ENCODE peak calls at places on chromosomes 6 and 20, in seven cellular contexts. X is A549, L is heart left ventricle, T is stomach, F is K562, Z is tibial nerve, H is erythroblast. O is an unnamed sample.

GRCh38 chr6:79702701-79703100 is 71.6 kb downstream of the SH3BGRL2 start:
- DNase-seq in X (no peak), L (no peak), T (no peak), F (no peak), Z (no peak), H (no peak), O (no peak)

GRCh38 chr6:44303842-44304241 is 9.3 kb downstream of the AARS2 start:
- DNase-seq in X (no peak), L (no peak), T (no peak), F (no peak), Z (no peak), H (no peak), O (no peak)

GRCh38 chr6:38767555-38767954 is 52.4 kb downstream of the DNAH8 start:
- DNase-seq in X (no peak), L (no peak), T (no peak), F (no peak), Z (no peak), H (no peak), O (no peak)

GRCh38 chr20:21166801-21167200 is 40.9 kb downstream of the KIZ start:
- DNase-seq in X (no peak), L (no peak), T (no peak), F (no peak), Z (no peak), H (no peak), O (no peak)

GRCh38 chr20:58716476-58717277 is 24.1 kb downstream of the NPEPL1 start:
- DNase-seq in X (no peak), L (no peak), T (peak; percentile 24), F (no peak), Z (no peak), H (no peak), O (no peak)

GRCh38 chr20:29878281-29878741 is 1379.2 kb upstream of the DEFB115 start:
- DNase-seq in X (peak; percentile 69), L (no peak), T (peak; percentile 26), F (peak; percentile 37), Z (no peak), H (no peak), O (peak; percentile 20)

GRCh38 chr20:59932616-59933295 is 681 bp downstream of the SYCP2 start:
- DNase-seq in X (no peak), L (no peak), T (no peak), F (no peak), Z (no peak), H (no peak), O (no peak)

GRCh38 chr20:21156266-21156665 is 30.4 kb downstream of the KIZ start:
- DNase-seq in X (no peak), L (no peak), T (no peak), F (no peak), Z (no peak), H (no peak), O (no peak)

GRCh38 chr6:52728394-52728793 is 34.9 kb downstream of the GSTA2 start:
- DNase-seq in X (no peak), L (no peak), T (peak; percentile 41), F (no peak), Z (no peak), H (no peak), O (no peak)

GRCh38 chr6:113560908-113561307 is 296.2 kb upstream of the MARCKS start:
- DNase-seq in X (peak; percentile 16), L (no peak), T (no peak), F (no peak), Z (no peak), H (no peak), O (peak; percentile 4)

GRCh38 chr6:130008236-130008873 is 10.0 kb upstream of the L3MBTL3 start:
- DNase-seq in X (no peak), L (no peak), T (no peak), F (no peak), Z (no peak), H (no peak), O (no peak)

DNA sequence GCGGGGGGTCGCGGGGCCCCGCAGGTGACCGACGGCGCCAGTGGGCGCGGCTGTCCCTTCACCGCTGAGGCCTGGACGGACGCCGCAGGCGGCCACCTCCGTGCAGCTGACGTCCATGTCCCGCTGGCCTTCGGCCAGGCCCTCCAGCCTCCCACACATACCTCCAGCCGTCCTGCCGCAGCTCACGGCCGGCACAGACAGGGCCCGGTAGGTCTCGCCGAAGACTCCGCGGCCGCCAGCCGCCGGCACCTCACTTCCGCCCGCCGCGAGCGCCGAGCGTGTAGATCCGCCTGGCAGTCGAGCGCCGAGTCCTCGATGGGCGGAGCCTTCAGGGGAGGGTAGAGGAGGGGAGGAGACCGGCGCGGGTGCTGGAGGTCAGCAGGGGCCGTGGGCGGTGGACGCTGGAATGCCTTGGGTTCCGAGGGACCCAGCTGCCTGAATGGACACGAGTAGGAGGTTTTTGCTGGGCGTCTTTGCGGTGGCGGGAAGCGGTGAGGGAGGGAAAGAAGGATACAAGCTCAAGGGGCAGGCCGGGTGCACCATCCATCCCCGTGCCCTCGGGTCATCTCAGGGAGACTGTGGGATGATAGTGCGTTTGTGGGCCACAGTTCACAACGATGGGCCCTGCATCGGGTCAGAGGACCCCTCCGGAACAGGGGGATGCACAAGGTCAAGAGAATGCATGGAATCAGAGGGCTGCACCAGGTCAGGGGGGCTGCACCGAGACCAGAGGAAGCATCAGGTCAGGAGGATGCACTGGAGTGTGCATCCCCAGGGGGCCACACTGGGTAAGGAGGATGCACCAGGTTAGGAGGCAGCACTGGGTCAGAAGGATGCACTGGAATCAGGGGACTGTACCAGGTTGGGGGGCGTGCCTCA is at the start of gene EXOC2:
- DNase-seq in X (peak; percentile 80), L (peak; percentile 91), T (peak; percentile 86), F (peak; percentile 93), Z (peak; percentile 66), H (peak; percentile 89), O (peak; percentile 77)
- TF ChIP-seq POLR2A in X (peak; percentile 69), L (peak; percentile 63), T (no peak), F (peak; percentile 81), Z (peak; percentile 9), H (peak; percentile 77), O (peak; percentile 70)

GRCh38 chr6:42783177-42783875 is 1.5 kb downstream of the BICRAL start:
- DNase-seq in X (peak; percentile 70), L (peak; percentile 75), T (peak; percentile 78), F (peak; percentile 81), Z (peak; percentile 65), H (peak; percentile 94), O (peak; percentile 40)
- TF ChIP-seq POLR2A in X (peak; percentile 23), L (no peak), T (no peak), F (peak; percentile 81), Z (peak; percentile 8), H (peak; percentile 85), O (peak; percentile 51)

DNA sequence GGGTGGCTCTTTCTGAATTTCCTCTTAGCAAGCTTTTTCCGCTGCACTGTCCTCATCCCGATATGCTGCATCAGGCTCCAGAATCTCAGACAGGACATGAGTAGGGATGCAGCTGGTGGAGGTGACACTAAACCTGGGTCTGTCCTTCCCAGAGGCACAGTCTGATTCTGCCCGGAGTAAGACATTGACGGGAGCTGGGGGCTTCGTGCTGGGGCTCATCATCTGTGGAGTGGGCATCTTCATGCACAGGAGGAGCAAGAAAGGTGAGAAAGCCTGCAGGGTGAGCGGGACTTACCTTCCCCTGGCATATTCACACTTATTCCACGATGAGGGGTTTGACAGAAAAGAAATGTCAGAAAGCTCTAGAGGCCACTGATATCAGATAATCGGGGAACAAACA is 9.8 kb downstream of the HLA-DPB1 start:
- DNase-seq in X (no peak), L (no peak), T (no peak), F (no peak), Z (no peak), H (no peak), O (no peak)
- TF ChIP-seq POLR2A in X (no peak), L (no peak), T (no peak), F (no peak), Z (no peak), H (no peak), O (no peak)

GRCh38 chr20:50467618-50468373 is 42.4 kb upstream of the PTPN1 start:
- DNase-seq in X (peak; percentile 75), L (no peak), T (peak; percentile 36), F (peak; percentile 81), Z (no peak), H (peak; percentile 62), O (peak; percentile 38)

GRCh38 chr20:50464725-50465650 is 45.2 kb upstream of the PTPN1 start:
- DNase-seq in X (no peak), L (no peak), T (no peak), F (no peak), Z (no peak), H (no peak), O (no peak)

GRCh38 chr20:50460608-50461268 is 49.4 kb upstream of the PTPN1 start:
- DNase-seq in X (peak; percentile 86), L (peak; percentile 89), T (peak; percentile 93), F (peak; percentile 86), Z (peak; percentile 89), H (peak; percentile 86), O (peak; percentile 73)

GRCh38 chr20:50462093-50462685 is 48.0 kb upstream of the PTPN1 start:
- DNase-seq in X (no peak), L (no peak), T (no peak), F (no peak), Z (no peak), H (no peak), O (no peak)

DNA sequence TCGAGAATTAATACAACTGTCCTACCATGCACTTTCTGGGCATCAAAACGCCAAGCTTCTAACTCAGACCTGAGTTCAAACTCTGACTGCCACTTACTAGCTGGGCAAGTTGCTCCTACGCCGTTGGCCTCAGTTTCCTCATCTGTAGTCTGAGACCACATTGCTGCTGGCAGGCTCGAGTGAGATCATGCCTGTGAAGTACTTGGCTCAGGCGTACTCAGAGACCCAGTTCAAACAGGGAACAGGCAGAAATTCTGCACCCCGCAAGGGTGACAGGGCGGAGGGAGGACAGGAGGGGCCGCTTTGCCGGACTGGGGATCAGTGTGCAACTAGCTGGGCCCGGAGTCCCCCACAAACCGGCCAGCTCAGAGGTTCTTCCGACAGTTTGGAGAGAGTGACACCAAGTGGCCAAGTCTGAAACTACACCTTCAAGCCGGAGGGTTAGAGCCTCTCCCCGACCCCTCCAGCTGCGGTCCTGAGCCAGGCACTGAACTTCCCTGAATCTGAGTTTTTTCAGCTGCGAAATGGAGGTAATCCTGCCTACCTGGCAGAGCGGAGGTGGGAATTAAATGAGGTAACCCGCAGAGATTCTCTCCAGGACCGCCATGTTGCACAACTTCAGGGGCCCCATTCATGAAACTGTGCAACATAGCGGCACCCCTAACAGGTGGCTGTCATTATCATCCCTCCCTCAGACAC is 46.0 kb upstream of the PTPN1 start:
- DNase-seq in X (peak; percentile 59), L (peak; percentile 56), T (peak; percentile 58), F (peak; percentile 72), Z (no peak), H (peak; percentile 80), O (no peak)
- TF ChIP-seq POLR2A in X (no peak), L (no peak), T (no peak), F (no peak), Z (no peak), H (no peak), O (no peak)

DNA sequence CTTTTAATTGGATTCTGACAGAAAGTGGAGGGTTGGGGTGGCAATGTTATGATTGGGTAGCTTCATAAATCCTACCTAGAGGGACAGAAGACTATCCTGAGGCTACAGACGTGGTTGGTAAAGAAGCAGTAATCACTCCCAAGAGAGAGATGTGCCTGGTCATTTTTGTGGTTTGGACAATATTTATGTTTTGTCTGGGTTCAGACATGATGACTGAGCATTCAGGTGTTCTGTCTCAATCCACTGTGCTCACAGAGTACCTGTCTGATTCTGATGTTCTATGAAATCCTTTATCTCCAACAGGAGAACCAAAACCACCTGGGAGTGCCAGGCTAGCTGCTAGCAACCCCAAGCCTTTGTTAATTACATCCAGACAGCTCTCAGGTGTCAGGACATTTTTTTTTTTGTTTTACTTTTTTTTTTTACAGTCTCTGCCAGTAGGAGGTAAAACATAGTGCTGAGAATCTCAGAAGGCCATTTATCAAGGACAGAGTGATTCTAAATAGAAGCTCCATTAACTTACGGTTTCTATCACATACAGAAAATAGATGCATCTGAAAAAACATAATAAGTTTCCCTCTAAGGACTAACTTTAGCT is 1.6 kb upstream of the HLA-DQA1 start:
- DNase-seq in X (no peak), L (no peak), T (no peak), F (no peak), Z (no peak), H (no peak), O (no peak)
- TF ChIP-seq POLR2A in X (no peak), L (no peak), T (no peak), F (no peak), Z (no peak), H (no peak), O (no peak)